ENCODE peak calls at places on chromosomes 7 and 10, in four cellular contexts. S is uterus, C is GM06990, D is pancreas. M is an unnamed sample.

GRCh38 chr10:35019037-35019794 is 70.9 kb downstream of the CUL2 start:
- DNase-seq in S (no peak), C (no peak), D (no peak), M (no peak)

GRCh38 chr7:17617380-17617779 is 318.9 kb downstream of the AHR start:
- DNase-seq in S (no peak), C (no peak), D (no peak), M (no peak)

GRCh38 chr10:45557275-45557905 is 115.2 kb downstream of the ZFAND4 start:
- DNase-seq in S (no peak), C (peak), D (no peak), M (no peak)

GRCh38 chr10:12474727-12475414 is 125.5 kb downstream of the CAMK1D start:
- DNase-seq in S (no peak), C (no peak), D (no peak), M (no peak)

GRCh38 chr10:101219946-101220451 is 9.3 kb downstream of the LBX1 start:
- DNase-seq in S (no peak), C (no peak), D (no peak), M (no peak)

GRCh38 chr10:110398419-110399162 is 93.9 kb upstream of the SMNDC1 start:
- DNase-seq in S (peak), C (no peak), D (no peak), M (no peak)

GRCh38 chr10:30346615-30347014 is 2.5 kb downstream of the MTPAP start:
- DNase-seq in S (no peak), C (no peak), D (no peak), M (no peak)

GRCh38 chr7:22194633-22195273 is 162.2 kb downstream of the RAPGEF5 start:
- DNase-seq in S (no peak), C (no peak), D (no peak), M (no peak)

GRCh38 chr10:128915630-128916029 is 551.4 kb upstream of the MGMT start:
- DNase-seq in S (no peak), C (no peak), D (no peak), M (no peak)

GRCh38 chr10:43201545-43202131 is 63.4 kb downstream of the CSGALNACT2 start:
- DNase-seq in S (peak), C (no peak), D (peak), M (no peak)

GRCh38 chr10:5666324-5667220 is at the start of gene ASB13:
- DNase-seq in S (peak), C (peak), D (peak), M (no peak)

GRCh38 chr10:58318346-58318745 is 16.5 kb upstream of the UBE2D1 start:
- DNase-seq in S (no peak), C (no peak), D (no peak), M (no peak)

GRCh38 chr10:69218831-69219230 is 1.3 kb upstream of the HKDC1 start:
- DNase-seq in S (no peak), C (no peak), D (no peak), M (no peak)

GRCh38 chr7:107874605-107875446 is 16.2 kb upstream of the DLD start:
- DNase-seq in S (no peak), C (no peak), D (no peak), M (no peak)

GRCh38 chr10:77513783-77514331 is 123.8 kb downstream of the KCNMA1 start:
- DNase-seq in S (peak), C (no peak), D (peak), M (no peak)

GRCh38 chr10:94066411-94066810 is 72.7 kb downstream of the PLCE1 start:
- DNase-seq in S (no peak), C (no peak), D (no peak), M (no peak)

GRCh38 chr7:45692031-45692430 is 117.9 kb downstream of the ADCY1 start:
- DNase-seq in S (no peak), C (no peak), D (no peak), M (no peak)

GRCh38 chr7:131008840-131009651 is 275.0 kb upstream of the KLF14 start:
- DNase-seq in S (no peak), C (no peak), D (no peak), M (no peak)

GRCh38 chr10:117762126-117762818 is 219.7 kb downstream of the EMX2 start:
- DNase-seq in S (no peak), C (no peak), D (no peak), M (no peak)

GRCh38 chr7:38311329-38311937 is 38.0 kb upstream of the TARP start:
- DNase-seq in S (no peak), C (peak), D (peak), M (no peak)

GRCh38 chr10:127349737-127350136 is 153.3 kb upstream of the INSYN2A start:
- DNase-seq in S (no peak), C (no peak), D (no peak), M (no peak)

GRCh38 chr10:118903251-118903650 is 126.3 kb upstream of the NANOS1 start:
- DNase-seq in S (no peak), C (no peak), D (no peak), M (no peak)

GRCh38 chr10:50625663-50626062 is 1.9 kb upstream of the SGMS1 start:
- DNase-seq in S (no peak), C (no peak), D (no peak), M (no peak)

GRCh38 chr7:45073843-45074737 is 14.7 kb downstream of the NACAD start:
- DNase-seq in S (no peak), C (no peak), D (peak), M (no peak)

GRCh38 chr7:56218510-56218909 is 102.3 kb upstream of the NUPR2 start:
- DNase-seq in S (no peak), C (no peak), D (no peak), M (no peak)

GRCh38 chr10:117946525-117947070 is 100.1 kb downstream of the RAB11FIP2 start:
- DNase-seq in S (no peak), C (no peak), D (no peak), M (no peak)

GRCh38 chr10:62244785-62245595 is 23.7 kb downstream of the RTKN2 start:
- DNase-seq in S (no peak), C (peak), D (no peak), M (peak)

GRCh38 chr10:115826391-115826790 is 446.6 kb downstream of the GFRA1 start:
- DNase-seq in S (no peak), C (no peak), D (no peak), M (no peak)

GRCh38 chr10:67903581-67903980 is 19.1 kb downstream of the SIRT1 start:
- DNase-seq in S (no peak), C (no peak), D (no peak), M (no peak)

GRCh38 chr7:2070151-2070763 is 162.5 kb downstream of the MAD1L1 start:
- DNase-seq in S (no peak), C (no peak), D (no peak), M (no peak)

GRCh38 chr7:2071133-2071832 is 161.5 kb downstream of the MAD1L1 start:
- DNase-seq in S (no peak), C (no peak), D (no peak), M (no peak)

GRCh38 chr7:2066251-2066919 is 166.4 kb downstream of the MAD1L1 start:
- DNase-seq in S (no peak), C (no peak), D (no peak), M (no peak)

GRCh38 chr7:2069472-2069860 is 163.3 kb downstream of the MAD1L1 start:
- DNase-seq in S (no peak), C (no peak), D (no peak), M (no peak)

DNA sequence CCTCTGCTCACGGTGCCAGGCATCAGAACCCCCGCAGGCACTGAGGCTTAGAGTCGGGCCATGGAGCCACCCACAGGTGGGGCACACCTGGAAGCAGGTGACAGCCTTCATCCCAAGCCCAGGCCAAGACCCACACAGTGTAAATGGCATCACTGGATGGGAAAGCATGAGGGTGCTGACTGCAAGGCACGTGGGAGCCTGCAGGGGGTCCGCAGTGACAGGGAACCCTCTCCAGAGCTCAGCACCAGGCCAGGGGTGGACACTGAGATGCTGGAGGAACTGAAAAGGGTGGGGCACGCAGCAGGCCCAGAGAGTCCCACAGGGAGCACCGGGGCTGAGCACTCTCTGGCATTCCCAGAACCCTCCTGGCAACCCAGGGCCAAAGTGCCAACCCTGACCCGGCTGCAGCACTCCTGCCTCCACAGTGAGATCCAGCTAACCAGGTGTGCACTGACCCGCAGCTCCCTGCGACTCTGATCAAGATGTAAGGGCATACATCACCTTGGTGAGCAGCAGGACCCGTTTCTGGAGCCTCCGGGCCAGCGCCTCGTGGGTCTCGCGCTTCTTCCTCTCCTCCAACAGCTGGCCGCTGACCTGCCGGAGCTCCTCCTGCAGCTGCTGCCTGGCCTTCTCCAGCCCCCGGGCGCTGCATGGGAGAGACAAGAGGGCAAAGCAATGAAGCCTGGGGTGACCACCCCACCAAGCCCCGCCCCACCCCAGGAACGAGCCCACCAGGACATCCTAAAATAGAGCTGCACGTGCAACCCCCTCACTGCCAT is 163.9 kb downstream of the MAD1L1 start:
- DNase-seq in S (no peak), C (no peak), D (no peak), M (no peak)
- TF ChIP-seq CTCF in S (no peak), C (no peak), D (no peak), M (peak)

DNA sequence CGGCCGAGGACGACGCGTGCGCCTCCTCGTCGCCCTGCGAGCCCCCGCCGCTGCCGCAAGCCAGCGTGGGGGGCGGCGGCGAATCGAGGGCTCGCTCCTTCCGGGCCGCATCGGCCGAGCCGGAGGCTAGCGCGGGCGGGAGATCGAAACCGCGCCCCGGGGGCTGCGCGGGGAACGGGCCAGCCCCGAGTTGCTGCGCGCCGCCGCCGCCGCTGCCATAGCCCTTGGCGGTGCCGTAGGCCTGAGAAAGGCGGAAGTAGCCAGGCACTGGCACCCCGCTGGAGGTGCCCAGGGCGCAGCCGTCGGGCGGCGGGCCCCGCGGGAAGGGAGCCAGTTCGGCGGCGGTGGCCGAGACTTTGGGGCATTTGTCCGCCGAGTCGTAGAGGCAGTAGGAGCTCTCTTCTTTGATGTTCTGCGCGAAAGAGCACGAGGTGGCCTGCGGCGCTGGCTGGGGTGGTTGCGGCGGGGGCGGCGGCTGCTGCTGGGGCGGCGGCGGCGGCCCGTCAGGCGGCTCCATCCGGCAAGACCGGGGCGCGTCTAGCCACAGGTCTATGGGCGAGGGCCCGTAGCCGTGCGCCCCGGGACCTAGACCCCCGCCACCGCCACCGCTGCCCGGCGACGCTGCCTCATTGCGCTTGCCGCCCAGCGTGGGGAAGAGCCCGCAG is 576 bp downstream of the HOXA10 start:
- DNase-seq in S (peak), C (no peak), D (peak), M (no peak)
- H3K4me3 ChIP-seq in S (peak), C (peak), D (no peak), M (peak)

GRCh38 chr10:132153616-132154217 is 33.0 kb upstream of the DPYSL4 start:
- DNase-seq in S (no peak), C (no peak), D (no peak), M (no peak)

GRCh38 chr10:132152896-132153580 is 33.7 kb upstream of the DPYSL4 start:
- DNase-seq in S (no peak), C (no peak), D (peak), M (no peak)

GRCh38 chr10:132154931-132155330 is 31.8 kb upstream of the DPYSL4 start:
- DNase-seq in S (no peak), C (no peak), D (no peak), M (no peak)

GRCh38 chr10:132155723-132156381 is 30.9 kb upstream of the DPYSL4 start:
- DNase-seq in S (no peak), C (no peak), D (no peak), M (no peak)

GRCh38 chr10:132154440-132154839 is 32.3 kb upstream of the DPYSL4 start:
- DNase-seq in S (no peak), C (no peak), D (no peak), M (no peak)
- TF ChIP-seq CTCF in S (no peak), C (no peak), D (no peak), M (no peak)

GRCh38 chr7:83708531-83708930 is 59.6 kb upstream of the SEMA3E start:
- DNase-seq in S (no peak), C (no peak), D (no peak), M (no peak)
- H3K4me3 ChIP-seq in S (no peak), C (no peak), D (no peak), M (no peak)

GRCh38 chr10:92573798-92574544 is at the start of gene IDE:
- DNase-seq in S (peak), C (peak), D (peak), M (no peak)

GRCh38 chr10:92574545-92575377 is 868 bp upstream of the IDE start:
- DNase-seq in S (no peak), C (no peak), D (no peak), M (no peak)

GRCh38 chr10:92571649-92572048 is 2.2 kb downstream of the IDE start:
- DNase-seq in S (no peak), C (no peak), D (no peak), M (no peak)

GRCh38 chr10:92572362-92573090 is 1.4 kb downstream of the IDE start:
- DNase-seq in S (no peak), C (no peak), D (no peak), M (no peak)

GRCh38 chr10:92573091-92573797 is 649 bp downstream of the IDE start:
- DNase-seq in S (peak), C (no peak), D (peak), M (no peak)
- TF ChIP-seq CTCF in S (no peak), C (no peak), D (no peak), M (peak)